ENCODE peak calls at places on chromosome 5, in four cellular contexts. One of them, this sample, is unnamed.

GRCh38 chr5:119420173-119420572 is 32.1 kb upstream of the HSD17B4 start:
- DNase-seq in activated CD4-positive, alpha-beta T cell treated with anti-CD3 and anti-CD28 coated beads for 36 hours: no peak
- DNase-seq in frontal cortex: no peak
- DNase-seq in bronchial epithelial cell: peak
- DNase-seq in this sample: no peak

GRCh38 chr5:133926960-133927615 is 41.3 kb downstream of the C5orf15 start:
- DNase-seq in bronchial epithelial cell: no peak
- DNase-seq in frontal cortex: no peak
- DNase-seq in activated CD4-positive, alpha-beta T cell treated with anti-CD3 and anti-CD28 coated beads for 36 hours: no peak
- DNase-seq in this sample: peak

GRCh38 chr5:167743685-167744084 is 547.8 kb upstream of the WWC1 start:
- DNase-seq in bronchial epithelial cell: peak
- DNase-seq in activated CD4-positive, alpha-beta T cell treated with anti-CD3 and anti-CD28 coated beads for 36 hours: no peak
- DNase-seq in frontal cortex: no peak
- DNase-seq in this sample: peak

GRCh38 chr5:40494631-40495030 is 185.1 kb upstream of the PTGER4 start:
- DNase-seq in activated CD4-positive, alpha-beta T cell treated with anti-CD3 and anti-CD28 coated beads for 36 hours: peak
- DNase-seq in frontal cortex: no peak
- DNase-seq in bronchial epithelial cell: no peak
- DNase-seq in this sample: no peak

GRCh38 chr5:144100702-144101101 is 69.8 kb downstream of the YIPF5 start:
- DNase-seq in frontal cortex: no peak
- DNase-seq in bronchial epithelial cell: no peak
- DNase-seq in activated CD4-positive, alpha-beta T cell treated with anti-CD3 and anti-CD28 coated beads for 36 hours: no peak
- DNase-seq in this sample: no peak

GRCh38 chr5:179141867-179142266 is 81.7 kb downstream of the ZNF354C start:
- DNase-seq in bronchial epithelial cell: no peak
- DNase-seq in frontal cortex: no peak
- DNase-seq in activated CD4-positive, alpha-beta T cell treated with anti-CD3 and anti-CD28 coated beads for 36 hours: no peak
- DNase-seq in this sample: no peak

GRCh38 chr5:107696071-107696470 is 25.3 kb upstream of the EFNA5 start:
- DNase-seq in bronchial epithelial cell: no peak
- DNase-seq in activated CD4-positive, alpha-beta T cell treated with anti-CD3 and anti-CD28 coated beads for 36 hours: no peak
- DNase-seq in frontal cortex: no peak
- DNase-seq in this sample: no peak

GRCh38 chr5:93088566-93088965 is 492.5 kb downstream of the NR2F1-AS1 start:
- DNase-seq in frontal cortex: no peak
- DNase-seq in bronchial epithelial cell: no peak
- DNase-seq in activated CD4-positive, alpha-beta T cell treated with anti-CD3 and anti-CD28 coated beads for 36 hours: no peak
- DNase-seq in this sample: no peak

GRCh38 chr5:132457371-132458225 is 33.0 kb downstream of the IRF1 start:
- DNase-seq in activated CD4-positive, alpha-beta T cell treated with anti-CD3 and anti-CD28 coated beads for 36 hours: peak
- DNase-seq in bronchial epithelial cell: no peak
- DNase-seq in frontal cortex: no peak
- DNase-seq in this sample: peak

GRCh38 chr5:67268233-67269011 is 71.8 kb upstream of the CD180 start:
- DNase-seq in activated CD4-positive, alpha-beta T cell treated with anti-CD3 and anti-CD28 coated beads for 36 hours: no peak
- DNase-seq in bronchial epithelial cell: peak
- DNase-seq in frontal cortex: peak
- DNase-seq in this sample: peak

GRCh38 chr5:2897276-2897990 is 146.0 kb upstream of the IRX2 start:
- DNase-seq in frontal cortex: no peak
- DNase-seq in activated CD4-positive, alpha-beta T cell treated with anti-CD3 and anti-CD28 coated beads for 36 hours: no peak
- DNase-seq in bronchial epithelial cell: no peak
- DNase-seq in this sample: no peak

GRCh38 chr5:179209359-179210150 is 135.7 kb downstream of the ADAMTS2 start:
- DNase-seq in bronchial epithelial cell: no peak
- DNase-seq in frontal cortex: no peak
- DNase-seq in activated CD4-positive, alpha-beta T cell treated with anti-CD3 and anti-CD28 coated beads for 36 hours: no peak
- DNase-seq in this sample: peak

GRCh38 chr5:171984748-171985419 is 21.6 kb downstream of the FBXW11 start:
- DNase-seq in bronchial epithelial cell: peak
- DNase-seq in activated CD4-positive, alpha-beta T cell treated with anti-CD3 and anti-CD28 coated beads for 36 hours: peak
- DNase-seq in frontal cortex: no peak
- DNase-seq in this sample: peak

GRCh38 chr5:139854029-139854605 is 58.5 kb downstream of the PSD2 start:
- DNase-seq in frontal cortex: no peak
- DNase-seq in activated CD4-positive, alpha-beta T cell treated with anti-CD3 and anti-CD28 coated beads for 36 hours: no peak
- DNase-seq in bronchial epithelial cell: no peak
- DNase-seq in this sample: no peak

GRCh38 chr5:65926276-65926761 is at the start of gene ERBIN:
- DNase-seq in frontal cortex: peak
- DNase-seq in activated CD4-positive, alpha-beta T cell treated with anti-CD3 and anti-CD28 coated beads for 36 hours: peak
- DNase-seq in bronchial epithelial cell: peak
- DNase-seq in this sample: peak

GRCh38 chr5:54309751-54310432 is 481 bp downstream of the ARL15 start:
- DNase-seq in bronchial epithelial cell: peak
- DNase-seq in frontal cortex: peak
- DNase-seq in activated CD4-positive, alpha-beta T cell treated with anti-CD3 and anti-CD28 coated beads for 36 hours: peak
- DNase-seq in this sample: peak

GRCh38 chr5:61999371-61999770 is 306.6 kb upstream of the KIF2A start:
- DNase-seq in bronchial epithelial cell: peak
- DNase-seq in frontal cortex: no peak
- DNase-seq in activated CD4-positive, alpha-beta T cell treated with anti-CD3 and anti-CD28 coated beads for 36 hours: no peak
- DNase-seq in this sample: peak

GRCh38 chr5:139803978-139804377 is 8.4 kb downstream of the PSD2 start:
- DNase-seq in bronchial epithelial cell: no peak
- DNase-seq in activated CD4-positive, alpha-beta T cell treated with anti-CD3 and anti-CD28 coated beads for 36 hours: no peak
- DNase-seq in frontal cortex: no peak
- DNase-seq in this sample: no peak

GRCh38 chr5:39783756-39784421 is 359.1 kb upstream of the DAB2 start:
- DNase-seq in activated CD4-positive, alpha-beta T cell treated with anti-CD3 and anti-CD28 coated beads for 36 hours: no peak
- DNase-seq in bronchial epithelial cell: no peak
- DNase-seq in frontal cortex: no peak
- DNase-seq in this sample: no peak

GRCh38 chr5:174159327-174160247 is 114.1 kb downstream of the NSG2 start:
- DNase-seq in bronchial epithelial cell: peak
- DNase-seq in frontal cortex: no peak
- DNase-seq in activated CD4-positive, alpha-beta T cell treated with anti-CD3 and anti-CD28 coated beads for 36 hours: no peak
- DNase-seq in this sample: peak

GRCh38 chr5:146440870-146441495 is 6.2 kb upstream of the TCERG1 start:
- DNase-seq in frontal cortex: no peak
- DNase-seq in activated CD4-positive, alpha-beta T cell treated with anti-CD3 and anti-CD28 coated beads for 36 hours: no peak
- DNase-seq in bronchial epithelial cell: peak
- DNase-seq in this sample: no peak

GRCh38 chr5:110812639-110813038 is 73.8 kb downstream of the SLC25A46 start:
- DNase-seq in bronchial epithelial cell: no peak
- DNase-seq in frontal cortex: no peak
- DNase-seq in activated CD4-positive, alpha-beta T cell treated with anti-CD3 and anti-CD28 coated beads for 36 hours: no peak
- DNase-seq in this sample: no peak

GRCh38 chr5:135110941-135111596 is 77.0 kb upstream of the PITX1 start:
- DNase-seq in bronchial epithelial cell: peak
- DNase-seq in frontal cortex: no peak
- DNase-seq in activated CD4-positive, alpha-beta T cell treated with anti-CD3 and anti-CD28 coated beads for 36 hours: no peak
- DNase-seq in this sample: no peak

GRCh38 chr5:62192958-62193357 is 113.0 kb upstream of the KIF2A start:
- DNase-seq in activated CD4-positive, alpha-beta T cell treated with anti-CD3 and anti-CD28 coated beads for 36 hours: no peak
- DNase-seq in frontal cortex: no peak
- DNase-seq in bronchial epithelial cell: no peak
- DNase-seq in this sample: no peak

GRCh38 chr5:133294380-133294779 is 242.6 kb downstream of the HSPA4 start:
- DNase-seq in activated CD4-positive, alpha-beta T cell treated with anti-CD3 and anti-CD28 coated beads for 36 hours: no peak
- DNase-seq in frontal cortex: no peak
- DNase-seq in bronchial epithelial cell: no peak
- DNase-seq in this sample: no peak

GRCh38 chr5:175383350-175383749 is 60.6 kb downstream of the DRD1 start:
- DNase-seq in frontal cortex: no peak
- DNase-seq in activated CD4-positive, alpha-beta T cell treated with anti-CD3 and anti-CD28 coated beads for 36 hours: no peak
- DNase-seq in bronchial epithelial cell: no peak
- DNase-seq in this sample: no peak

GRCh38 chr5:135449608-135450007 is 2.5 kb upstream of the DCANP1 start:
- DNase-seq in bronchial epithelial cell: no peak
- DNase-seq in frontal cortex: no peak
- DNase-seq in activated CD4-positive, alpha-beta T cell treated with anti-CD3 and anti-CD28 coated beads for 36 hours: no peak
- DNase-seq in this sample: no peak

GRCh38 chr5:64140018-64140417 is 25.6 kb upstream of the RNF180 start:
- DNase-seq in frontal cortex: no peak
- DNase-seq in activated CD4-positive, alpha-beta T cell treated with anti-CD3 and anti-CD28 coated beads for 36 hours: no peak
- DNase-seq in bronchial epithelial cell: no peak
- DNase-seq in this sample: no peak